ENCODE peak calls at places on chromosomes 12 and 14, in seven cellular contexts. T is SK-N-SH, Y is suprapubic skin, G is A549, M is ovary, V is transverse colon, U is tibial nerve. B is an unnamed sample. For H3K4me1, the result is how much of the 10 kb centered on the place peaks cover.

GRCh38 chr12:15123401-15123800 is 97.8 kb downstream of the RERG start:
- DNase-seq in T (no peak), Y (no peak), G (no peak), M (no peak), V (no peak), U (no peak), B (no peak)

GRCh38 chr14:69553221-69553620 is 21.4 kb downstream of the CCDC177 start:
- DNase-seq in T (no peak), Y (no peak), G (peak), M (no peak), V (no peak), U (no peak), B (no peak)

GRCh38 chr12:25723286-25723685 is 170.2 kb upstream of the LMNTD1 start:
- DNase-seq in T (no peak), Y (no peak), G (no peak), M (no peak), V (no peak), U (no peak), B (no peak)

GRCh38 chr14:89388853-89389252 is 28.2 kb downstream of the FOXN3 start:
- DNase-seq in T (no peak), Y (no peak), G (no peak), M (no peak), V (no peak), U (no peak), B (no peak)

GRCh38 chr14:74302160-74302628 is 540 bp downstream of the ABCD4 start:
- DNase-seq in T (peak), Y (no peak), G (peak), M (no peak), V (no peak), U (no peak), B (no peak)

GRCh38 chr12:2422591-2422990 is 369.8 kb downstream of the CACNA1C start:
- DNase-seq in T (no peak), Y (no peak), G (no peak), M (no peak), V (no peak), U (no peak), B (no peak)

GRCh38 chr14:100056964-100057817 is 8.0 kb upstream of the EVL start:
- DNase-seq in T (no peak), Y (no peak), G (peak), M (no peak), V (no peak), U (no peak), B (no peak)

GRCh38 chr14:66078031-66078430 is 408.1 kb upstream of the CCDC196 start:
- DNase-seq in T (no peak), Y (no peak), G (no peak), M (no peak), V (no peak), U (no peak), B (no peak)

GRCh38 chr14:86055512-86055911 is 525.6 kb downstream of the FLRT2 start:
- DNase-seq in T (no peak), Y (no peak), G (peak), M (no peak), V (no peak), U (no peak), B (no peak)

GRCh38 chr12:107983871-107984480 is 145.1 kb upstream of the WSCD2 start:
- DNase-seq in T (no peak), Y (no peak), G (no peak), M (no peak), V (no peak), U (no peak), B (no peak)

GRCh38 chr12:2624543-2625266 is 170.1 kb upstream of the FKBP4 start:
- DNase-seq in T (peak), Y (no peak), G (peak), M (no peak), V (no peak), U (no peak), B (no peak)

GRCh38 chr14:24297190-24297964 is 2.2 kb downstream of the DHRS1 start:
- DNase-seq in T (peak), Y (no peak), G (peak), M (no peak), V (no peak), U (no peak), B (no peak)

GRCh38 chr12:116123511-116124258 is 153.8 kb downstream of the MED13L start:
- DNase-seq in T (peak), Y (no peak), G (peak), M (no peak), V (peak), U (no peak), B (no peak)

GRCh38 chr14:103362780-103363179 is 22.4 kb upstream of the MARK3 start:
- DNase-seq in T (no peak), Y (no peak), G (peak), M (no peak), V (no peak), U (no peak), B (no peak)

GRCh38 chr14:76473381-76474263 is 97.7 kb downstream of the ESRRB start:
- DNase-seq in T (no peak), Y (no peak), G (no peak), M (no peak), V (no peak), U (no peak), B (no peak)

GRCh38 chr14:63045234-63045611 is at the start of gene KCNH5:
- DNase-seq in T (peak), Y (no peak), G (peak), M (peak), V (no peak), U (no peak), B (no peak)

GRCh38 chr14:88825078-88825458 is 617 bp downstream of the TTC8 start:
- DNase-seq in T (no peak), Y (no peak), G (no peak), M (no peak), V (no peak), U (no peak), B (no peak)

GRCh38 chr14:75610839-75611238 is 32.4 kb downstream of the FLVCR2 start:
- DNase-seq in T (no peak), Y (no peak), G (no peak), M (no peak), V (no peak), U (no peak), B (no peak)

GRCh38 chr12:7374423-7375144 is 69.4 kb downstream of the CD163L1 start:
- DNase-seq in T (peak), Y (no peak), G (peak), M (no peak), V (peak), U (peak), B (no peak)

GRCh38 chr12:84814664-84815245 is 97.8 kb downstream of the SLC6A15 start:
- DNase-seq in T (no peak), Y (no peak), G (no peak), M (no peak), V (no peak), U (no peak), B (no peak)

GRCh38 chr12:54988402-54989054 is 4.0 kb upstream of the TESPA1 start:
- DNase-seq in T (no peak), Y (no peak), G (no peak), M (peak), V (peak), U (peak), B (peak)

GRCh38 chr12:67893003-67893402 is 96.2 kb upstream of the IFNG-AS1 start:
- DNase-seq in T (no peak), Y (no peak), G (no peak), M (no peak), V (no peak), U (no peak), B (no peak)

GRCh38 chr12:98453070-98453469 is 62.3 kb upstream of the TMPO start:
- DNase-seq in T (no peak), Y (no peak), G (no peak), M (no peak), V (no peak), U (no peak), B (no peak)

GRCh38 chr14:61247935-61248334 is 33.2 kb downstream of the TMEM30B start:
- DNase-seq in T (no peak), Y (no peak), G (no peak), M (no peak), V (no peak), U (no peak), B (no peak)

GRCh38 chr14:58297412-58297761 is 968 bp upstream of the ARID4A start:
- DNase-seq in T (no peak), Y (no peak), G (no peak), M (no peak), V (no peak), U (peak), B (peak)

GRCh38 chr12:57833672-57834071 is 12.9 kb downstream of the CTDSP2 start:
- DNase-seq in T (no peak), Y (no peak), G (no peak), M (no peak), V (no peak), U (no peak), B (no peak)

GRCh38 chr12:49110191-49111155 is at the start of gene LMBR1L:
- DNase-seq in T (peak), Y (peak), G (peak), M (peak), V (peak), U (peak), B (peak)
- TF ChIP-seq EP300 in T (no peak), Y (no peak), G (no peak), M (no peak), V (no peak), U (peak), B (no peak)

DNA sequence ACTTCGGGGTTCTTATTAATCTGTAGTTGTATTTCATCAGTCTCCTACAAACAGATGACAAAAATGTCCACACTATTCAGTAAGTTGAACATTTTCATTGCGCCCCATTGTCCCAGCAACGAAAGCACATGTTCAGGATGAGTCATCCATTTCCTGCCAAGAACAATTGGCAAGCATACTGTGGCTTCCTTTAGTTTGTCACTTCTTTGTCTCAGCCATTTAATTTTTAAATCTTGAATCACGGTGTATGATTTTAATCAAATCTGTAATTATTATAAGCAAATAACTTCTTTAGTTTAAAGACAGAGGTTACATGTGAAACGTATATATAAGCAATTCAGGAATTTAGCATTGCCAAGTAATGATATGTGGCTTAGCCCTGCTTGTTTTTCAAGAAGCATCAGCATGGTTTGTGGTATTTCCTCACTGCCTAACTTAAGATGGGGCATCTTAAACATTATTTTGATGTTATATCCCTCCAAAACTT is 211.3 kb upstream of the KRR1 start:
- DNase-seq in T (no peak), Y (no peak), G (peak), M (no peak), V (peak), U (peak), B (no peak)
- H3K4me1 ChIP-seq in T (half or more), Y (under half), G (half or more), M (under half), V (under half), U (half or more), B (under half)

GRCh38 chr12:119448737-119449136 is 114.2 kb downstream of the CCDC60 start:
- DNase-seq in T (no peak), Y (no peak), G (no peak), M (no peak), V (no peak), U (no peak), B (no peak)
- TF ChIP-seq EP300 in T (no peak), Y (no peak), G (no peak), M (no peak), V (no peak), U (no peak), B (no peak)

GRCh38 chr14:22491683-22492483 is 97.1 kb downstream of the DAD1 start:
- DNase-seq in T (no peak), Y (no peak), G (no peak), M (no peak), V (no peak), U (no peak), B (no peak)
- H3K4me1 ChIP-seq in T (under half), Y (half or more), G (under half), M (under half), V (under half), U (under half), B (under half)

GRCh38 chr14:104700747-104701215 is 11.4 kb downstream of the INF2 start:
- DNase-seq in T (no peak), Y (no peak), G (no peak), M (no peak), V (no peak), U (no peak), B (no peak)
- TF ChIP-seq EP300 in T (no peak), Y (no peak), G (no peak), M (no peak), V (no peak), U (no peak), B (no peak)

GRCh38 chr12:70045514-70045913 is 197.7 kb upstream of the CNOT2 start:
- DNase-seq in T (no peak), Y (no peak), G (no peak), M (no peak), V (peak), U (no peak), B (no peak)

GRCh38 chr12:70049596-70050360 is 193.5 kb upstream of the CNOT2 start:
- DNase-seq in T (no peak), Y (no peak), G (no peak), M (no peak), V (peak), U (no peak), B (no peak)

GRCh38 chr12:70052476-70052875 is 190.8 kb upstream of the CNOT2 start:
- DNase-seq in T (no peak), Y (no peak), G (no peak), M (no peak), V (no peak), U (no peak), B (no peak)

GRCh38 chr12:70045036-70045435 is 198.2 kb upstream of the CNOT2 start:
- DNase-seq in T (no peak), Y (no peak), G (no peak), M (no peak), V (no peak), U (no peak), B (no peak)

GRCh38 chr12:70048521-70049245 is 194.6 kb upstream of the CNOT2 start:
- DNase-seq in T (no peak), Y (no peak), G (no peak), M (no peak), V (peak), U (no peak), B (no peak)
- H3K4me1 ChIP-seq in T (under half), Y (under half), G (under half), M (under half), V (under half), U (under half), B (under half)

DNA sequence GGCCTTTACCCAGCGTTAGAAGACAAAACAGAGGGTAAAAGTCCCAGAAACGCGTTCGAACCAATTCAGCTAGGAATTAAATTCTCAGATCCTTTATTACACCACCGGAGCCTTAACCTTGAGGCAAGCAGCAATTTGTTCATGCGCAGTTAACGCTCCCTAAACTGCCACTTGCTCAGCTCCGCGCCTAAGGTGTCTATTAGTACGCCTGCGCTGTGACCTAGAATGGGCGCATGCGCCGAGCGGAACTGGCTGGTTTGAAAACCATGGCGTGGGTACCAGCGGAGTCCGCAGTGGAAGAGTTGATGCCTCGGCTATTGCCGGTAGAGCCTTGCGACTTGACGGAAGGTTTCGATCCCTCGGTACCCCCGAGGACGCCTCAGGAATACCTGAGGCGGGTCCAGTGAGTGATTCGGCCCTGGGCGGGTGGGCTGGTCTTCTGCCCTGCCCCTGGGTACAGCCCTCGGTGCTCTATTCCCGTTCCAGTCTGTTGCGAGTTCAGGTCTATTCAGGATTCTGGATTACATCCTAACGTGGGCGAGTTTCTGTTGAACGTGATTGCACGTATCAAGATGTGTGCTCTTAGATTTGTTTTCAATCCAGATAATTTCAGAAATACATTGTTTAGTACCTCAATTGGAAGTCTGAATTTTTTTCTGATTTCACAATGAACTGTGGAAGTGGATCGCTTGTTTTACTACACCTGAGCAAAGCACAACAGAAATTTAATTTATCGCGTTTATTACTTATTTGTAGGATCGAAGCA is at the start of gene GEMIN2:
- DNase-seq in T (peak), Y (peak), G (peak), M (peak), V (peak), U (peak), B (peak)
- TF ChIP-seq EP300 in T (no peak), Y (no peak), G (no peak), M (no peak), V (no peak), U (peak), B (no peak)

DNA sequence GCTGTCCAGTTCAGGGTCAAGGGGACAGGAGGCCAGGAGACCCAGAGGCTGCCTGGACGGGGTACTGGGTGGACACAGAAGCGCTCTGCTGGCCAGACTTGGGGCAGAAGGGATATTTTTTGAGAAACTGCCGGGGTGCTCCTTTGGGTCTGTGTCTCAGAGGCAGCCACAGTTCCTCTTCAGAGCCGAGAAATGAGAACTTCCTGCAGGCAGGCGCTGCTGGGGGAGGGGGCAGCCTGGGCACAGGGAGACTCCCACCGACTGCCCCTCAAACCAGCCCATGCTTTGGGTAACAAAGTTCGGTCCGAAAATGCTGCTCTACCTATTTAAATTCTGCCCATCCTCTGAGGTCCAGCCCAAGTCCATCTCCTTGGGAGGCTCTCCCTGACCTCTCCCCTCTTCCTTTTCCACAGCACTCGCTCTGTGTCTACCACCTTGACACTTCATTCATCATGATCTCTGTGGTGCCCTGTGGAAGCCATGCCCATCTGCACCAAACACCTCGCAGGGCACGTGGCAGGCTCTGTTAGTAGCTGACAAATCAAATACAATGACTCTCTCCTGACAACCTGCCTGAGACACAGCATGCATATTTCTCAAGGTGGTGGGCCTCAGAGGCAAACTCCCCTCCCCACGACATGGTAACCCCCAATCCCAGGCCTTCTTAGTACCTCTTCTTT is 16.4 kb downstream of the HDAC7 start:
- DNase-seq in T (no peak), Y (no peak), G (no peak), M (no peak), V (no peak), U (no peak), B (no peak)
- H3K4me1 ChIP-seq in T (under half), Y (half or more), G (under half), M (under half), V (half or more), U (half or more), B (half or more)

GRCh38 chr12:16349132-16349463 is 1.7 kb downstream of the MGST1 start:
- DNase-seq in T (no peak), Y (no peak), G (peak), M (no peak), V (peak), U (peak), B (peak)
- TF ChIP-seq EP300 in T (no peak), Y (no peak), G (peak), M (no peak), V (no peak), U (no peak), B (no peak)

B was measured in stomach.